ENCODE peak calls at places on chromosomes 13 and 19, in six cellular contexts. H is breast epithelium, C is stomach, Z is upper lobe of left lung, F is H1, M is suprapubic skin. N is an unnamed sample. For H3K4me1, the result is how much of the 10 kb centered on the place peaks cover.

GRCh38 chr19:33055718-33056117 is 9.0 kb downstream of the RHPN2 start:
- DNase-seq in M (no peak), C (no peak), Z (no peak), H (no peak), F (no peak), N (no peak)

GRCh38 chr19:39237200-39238184 is 7.3 kb downstream of the IFNL3 start:
- DNase-seq in Z (peak), H (peak), C (peak), F (no peak), M (no peak), N (peak)

GRCh38 chr13:33611016-33611805 is 206.7 kb upstream of the RFC3 start:
- DNase-seq in Z (no peak), F (no peak), H (peak), M (no peak), C (peak), N (no peak)

GRCh38 chr13:47678201-47678963 is 322.7 kb downstream of the SUCLA2 start:
- DNase-seq in H (no peak), M (no peak), F (no peak), C (no peak), Z (no peak), N (no peak)

GRCh38 chr19:588093-588742 is 1.5 kb upstream of the HCN2 start:
- DNase-seq in Z (peak), C (peak), H (peak), F (peak), M (no peak), N (no peak)

GRCh38 chr13:43448605-43449004 is 338.2 kb downstream of the ENOX1 start:
- DNase-seq in M (no peak), Z (no peak), H (no peak), F (no peak), C (no peak), N (no peak)

GRCh38 chr13:21976159-21976558 is 305.3 kb downstream of the FGF9 start:
- DNase-seq in M (no peak), F (no peak), C (no peak), H (no peak), Z (no peak), N (no peak)

GRCh38 chr13:113623491-113624234 is 34.3 kb downstream of the ATP4B start:
- DNase-seq in Z (peak), F (no peak), C (no peak), M (peak), H (no peak), N (peak)

GRCh38 chr19:10835089-10835753 is 791 bp downstream of the TMED1 start:
- DNase-seq in C (peak), F (no peak), H (peak), Z (peak), M (no peak), N (peak)

GRCh38 chr19:56477429-56478338 is 539 bp upstream of the ZNF667 start:
- DNase-seq in C (peak), F (peak), Z (peak), H (peak), M (peak), N (peak)
- TF ChIP-seq POLR2AphosphoS5 in C (peak), F (peak), Z (peak), H (peak), M (no peak), N (peak)

GRCh38 chr19:46376241-46377153 is 29.6 kb downstream of the PPP5C start:
- DNase-seq in C (no peak), Z (peak), F (no peak), M (peak), H (no peak), N (no peak)

GRCh38 chr19:46371371-46371901 is 24.5 kb downstream of the PPP5C start:
- DNase-seq in M (peak), H (no peak), F (no peak), Z (no peak), C (no peak), N (no peak)

GRCh38 chr19:46372901-46373572 is 26.1 kb downstream of the PPP5C start:
- DNase-seq in Z (peak), H (no peak), C (no peak), M (peak), F (peak), N (no peak)

GRCh38 chr19:46374526-46375475 is 27.9 kb downstream of the PPP5C start:
- DNase-seq in C (no peak), H (no peak), F (no peak), M (peak), Z (peak), N (no peak)

DNA sequence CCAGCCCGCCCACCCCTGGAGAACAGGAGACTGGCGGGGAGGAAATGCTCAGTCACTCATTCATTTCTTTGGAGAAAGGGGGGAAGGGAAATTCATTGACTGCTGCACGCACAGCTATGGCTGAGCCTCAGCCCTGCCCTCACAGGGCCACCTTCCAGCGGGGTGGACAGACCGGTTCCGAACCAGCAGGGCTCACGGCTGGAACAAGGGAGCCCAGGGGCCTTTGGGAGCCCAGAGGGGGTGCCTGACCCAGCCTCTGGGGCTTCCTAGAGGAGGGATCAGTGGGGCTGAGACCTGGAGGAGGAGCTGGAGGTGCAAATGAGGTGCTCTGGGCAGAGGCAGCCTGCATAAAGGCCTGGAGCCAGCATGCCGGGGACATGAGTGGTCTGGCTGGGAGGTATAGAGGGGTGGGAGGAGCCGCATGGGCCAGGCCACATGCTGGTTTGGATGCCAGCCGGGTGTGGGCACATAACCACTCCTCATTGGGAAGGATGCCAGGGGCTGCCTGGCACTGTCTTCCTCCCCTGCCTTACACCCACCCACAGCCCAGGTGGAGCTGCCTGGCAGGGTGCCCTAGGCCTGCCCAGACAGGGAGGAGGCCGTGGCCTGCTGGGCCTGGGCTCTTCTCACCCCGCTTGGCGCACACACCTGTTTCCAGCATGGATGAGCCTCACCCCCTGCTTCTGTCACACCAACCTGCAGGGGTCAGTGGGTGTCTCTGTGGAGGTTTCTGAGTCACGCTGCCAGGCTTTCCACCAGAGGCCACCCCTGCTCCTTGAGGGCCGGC is 26.9 kb downstream of the PPP5C start:
- DNase-seq in Z (peak), H (peak), C (peak), F (peak), M (peak), N (no peak)
- TF ChIP-seq POLR2A in Z (no peak), H (no peak), C (no peak), F (peak), M (no peak), N (no peak)

DNA sequence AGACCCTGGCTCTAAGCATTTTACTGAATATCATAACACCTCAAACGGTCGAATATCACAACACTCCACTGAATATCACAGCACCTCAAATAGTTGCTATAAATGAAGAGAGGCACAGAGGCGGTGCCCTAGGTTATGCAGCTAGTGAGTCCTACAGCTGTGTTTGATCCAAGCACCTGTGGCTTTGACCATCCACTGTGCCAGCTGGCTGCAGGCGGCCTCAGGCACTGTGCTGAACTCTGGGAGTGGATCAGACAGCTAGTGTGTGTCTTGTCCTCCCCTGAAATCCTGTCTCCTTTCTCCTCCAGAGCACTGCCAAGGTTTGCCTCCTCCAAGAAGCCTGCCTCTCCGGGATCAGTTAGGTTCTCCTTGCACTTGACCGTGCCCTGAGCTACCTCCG is 7.3 kb downstream of the NOSIP start:
- DNase-seq in F (no peak), M (no peak), Z (no peak), H (no peak), C (no peak), N (no peak)
- H3K4me1 ChIP-seq in F (under half), M (under half), Z (under half), H (under half), C (under half), N (under half)

GRCh38 chr19:42292042-42292960 is 9.6 kb upstream of the PRR19 start:
- DNase-seq in Z (peak), H (no peak), M (no peak), F (no peak), C (no peak), N (no peak)
- TF ChIP-seq POLR2AphosphoS5 in Z (no peak), H (no peak), M (no peak), F (no peak), C (no peak), N (no peak)

GRCh38 chr13:99624936-99625540 is 123.8 kb downstream of the TM9SF2 start:
- DNase-seq in F (no peak), C (no peak), Z (no peak), H (no peak), M (no peak), N (no peak)
- TF ChIP-seq POLR2A in F (no peak), C (no peak), Z (no peak), H (no peak), M (no peak), N (no peak)

DNA sequence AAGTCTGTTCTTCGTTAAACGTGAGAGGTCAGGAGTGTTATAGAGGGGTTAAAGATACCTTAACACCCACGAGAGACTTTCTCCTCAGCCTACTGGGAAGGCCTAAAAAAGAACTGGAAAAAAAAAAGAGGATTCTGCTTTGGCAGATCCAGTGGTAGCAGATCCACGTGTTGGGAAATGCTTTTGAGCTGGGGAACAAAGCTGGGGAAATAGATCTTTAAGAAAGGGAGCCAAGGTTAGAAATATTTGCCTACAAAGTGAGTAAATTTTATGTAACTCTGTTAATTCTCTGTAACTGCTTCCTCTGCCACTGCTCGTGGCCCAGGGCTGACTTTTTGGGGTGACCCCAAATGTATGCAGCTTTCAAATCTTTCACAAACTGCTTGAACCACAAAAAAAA is 11.7 kb downstream of the RFX2 start:
- DNase-seq in M (no peak), C (no peak), H (no peak), Z (no peak), F (no peak), N (no peak)
- H3K4me1 ChIP-seq in M (half or more), C (under half), H (under half), Z (under half), F (under half), N (under half)